ENCODE peak calls at places on chromosomes 6 and 20, in nine cellular contexts. R, F, W, I, T, X, O, D and J are unnamed samples.

GRCh38 chr20:36153754-36154695 is 515 bp upstream of the EPB41L1 start:
- DNase-seq in R (peak; percentile 82), F (peak; percentile 75), W (peak; percentile 85), I (peak; percentile 81), T (peak; percentile 69), X (no peak), O (peak; percentile 96), D (no peak), J (no peak)

GRCh38 chr6:50467931-50468330 is 245.4 kb upstream of the TFAP2D start:
- DNase-seq in R (no peak), F (no peak), W (no peak), I (no peak), T (no peak), X (no peak), O (no peak), D (no peak), J (no peak)

GRCh38 chr6:163768905-163769304 is 354.4 kb downstream of the QKI start:
- DNase-seq in R (no peak), F (no peak), W (no peak), I (no peak), T (no peak), X (no peak), O (no peak), D (no peak), J (no peak)

GRCh38 chr6:74269601-74269860 is 573.5 kb downstream of the CD109 start:
- DNase-seq in R (no peak), F (no peak), W (no peak), I (no peak), T (no peak), X (no peak), O (no peak), D (no peak), J (no peak)

GRCh38 chr6:113909224-113909856 is 52.2 kb downstream of the MARCKS start:
- DNase-seq in R (no peak), F (peak; percentile 68), W (no peak), I (no peak), T (no peak), X (peak; percentile 70), O (no peak), D (no peak), J (peak; percentile 84)

GRCh38 chr6:31767096-31767645 is 4.7 kb downstream of the SAPCD1 start:
- DNase-seq in R (no peak), F (no peak), W (no peak), I (no peak), T (no peak), X (no peak), O (no peak), D (no peak), J (no peak)

GRCh38 chr6:109465772-109466171 is 10.2 kb upstream of the MICAL1 start:
- DNase-seq in R (no peak), F (no peak), W (no peak), I (no peak), T (no peak), X (no peak), O (no peak), D (no peak), J (no peak)

GRCh38 chr6:149190228-149190831 is 127.2 kb upstream of the TAB2 start:
- DNase-seq in R (peak; percentile 63), F (peak; percentile 23), W (no peak), I (peak; percentile 24), T (no peak), X (no peak), O (no peak), D (peak; percentile 25), J (peak; percentile 85)

GRCh38 chr6:98653171-98653570 is 181.2 kb upstream of the POU3F2 start:
- DNase-seq in R (no peak), F (no peak), W (no peak), I (no peak), T (no peak), X (no peak), O (no peak), D (no peak), J (no peak)

GRCh38 chr6:152261179-152261578 is 376.0 kb downstream of the SYNE1 start:
- DNase-seq in R (no peak), F (no peak), W (no peak), I (no peak), T (no peak), X (no peak), O (no peak), D (no peak), J (no peak)

GRCh38 chr6:36443951-36444428 is 1.2 kb downstream of the KCTD20 start:
- DNase-seq in R (no peak), F (peak; percentile 30), W (no peak), I (no peak), T (no peak), X (no peak), O (no peak), D (no peak), J (peak; percentile 61)

DNA sequence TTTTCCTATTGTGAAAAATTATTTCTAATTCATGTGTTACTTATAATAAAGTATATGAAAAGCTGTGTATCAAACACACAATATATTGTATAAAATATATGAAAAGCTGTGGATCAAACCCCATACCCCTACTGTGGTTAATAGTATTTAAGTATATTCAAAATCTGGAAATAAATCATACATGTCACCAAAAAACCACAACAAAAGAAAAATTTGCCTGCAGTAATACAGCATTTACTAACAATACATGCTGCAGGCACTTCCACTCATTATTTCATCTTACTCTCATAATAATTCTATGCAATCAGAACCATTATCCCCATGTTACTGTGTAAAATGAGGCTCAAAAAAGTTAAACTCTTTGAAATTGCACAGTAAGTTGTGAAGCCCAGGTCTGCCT is 61.9 kb downstream of the FAM217A start:
- DNase-seq in R (no peak), F (no peak), W (no peak), I (no peak), T (no peak), X (no peak), O (no peak), D (no peak), J (peak; percentile 66)
- H3K4me3 ChIP-seq in R (no peak overlapping the region), F (peak overlapping the region; percentile 92), W (no peak overlapping the region), I (no peak overlapping the region), T (no peak overlapping the region), X (peak overlapping the region; percentile 66), O (peak overlapping the region; percentile 5), D (peak overlapping the region; percentile 77), J (peak overlapping the region; percentile 75)

GRCh38 chr20:24064092-24064491 is 75.5 kb upstream of the GGTLC1 start:
- DNase-seq in R (no peak), F (no peak), W (no peak), I (no peak), T (no peak), X (no peak), O (no peak), D (no peak), J (no peak)

GRCh38 chr20:24064915-24065314 is 76.3 kb upstream of the GGTLC1 start:
- DNase-seq in R (no peak), F (no peak), W (no peak), I (no peak), T (no peak), X (no peak), O (no peak), D (no peak), J (no peak)

GRCh38 chr20:24063100-24063499 is 74.5 kb upstream of the GGTLC1 start:
- DNase-seq in R (no peak), F (no peak), W (no peak), I (no peak), T (no peak), X (no peak), O (no peak), D (no peak), J (no peak)

GRCh38 chr20:24070679-24071078 is 82.1 kb upstream of the GGTLC1 start:
- DNase-seq in R (no peak), F (no peak), W (no peak), I (no peak), T (no peak), X (no peak), O (no peak), D (no peak), J (no peak)

GRCh38 chr20:24066075-24066700 is 77.6 kb upstream of the GGTLC1 start:
- DNase-seq in R (no peak), F (no peak), W (no peak), I (no peak), T (no peak), X (no peak), O (no peak), D (no peak), J (no peak)
- H3K4me3 ChIP-seq in R (no peak overlapping the region), F (no peak overlapping the region), W (no peak overlapping the region), I (no peak overlapping the region), T (no peak overlapping the region), X (no peak overlapping the region), O (no peak overlapping the region), D (peak overlapping the region; percentile 7), J (no peak overlapping the region)

DNA sequence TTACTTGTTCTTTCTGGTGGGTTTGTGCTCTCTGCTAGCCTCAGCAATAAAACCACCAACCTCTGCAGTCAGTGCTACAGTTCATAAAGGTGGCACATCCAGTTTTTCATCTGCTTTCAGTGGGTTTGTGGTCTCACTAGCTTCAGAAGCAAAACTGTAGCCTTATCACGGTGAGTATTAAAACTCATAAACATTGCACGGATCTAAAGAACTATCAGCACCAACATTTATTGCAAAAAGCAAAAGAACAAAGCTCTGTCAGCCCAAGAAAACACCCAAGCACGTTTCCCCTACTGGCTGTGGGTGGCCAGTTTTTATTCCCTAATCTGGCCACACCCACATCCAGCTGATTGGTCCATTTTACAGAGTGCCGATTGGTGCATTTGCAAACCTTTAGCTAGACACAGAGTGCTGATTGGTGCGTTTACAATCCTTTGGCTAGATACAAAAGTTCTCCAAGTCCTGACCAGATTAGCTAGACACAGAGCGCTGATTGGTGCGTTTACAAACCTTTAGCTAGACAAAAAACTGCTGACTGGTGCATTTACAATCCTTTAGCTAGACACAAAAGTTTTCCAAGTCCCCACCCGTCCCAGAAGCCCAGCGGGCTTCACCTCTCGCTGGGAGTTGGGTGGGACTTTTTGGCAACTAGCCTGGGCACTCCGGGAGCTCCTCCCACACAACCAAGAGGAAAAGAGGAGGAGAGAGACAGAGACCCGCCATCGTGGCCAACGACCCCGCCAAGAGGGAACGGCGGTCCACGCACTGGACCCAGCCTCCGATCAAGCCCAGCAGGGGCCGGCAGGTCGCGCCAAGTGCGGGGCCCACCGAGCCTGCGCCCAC is 3.3 kb upstream of the TMEM14C start:
- DNase-seq in R (peak; percentile 65), F (no peak), W (peak; percentile 31), I (no peak), T (peak; percentile 47), X (no peak), O (no peak), D (no peak), J (peak; percentile 54)
- H3K4me3 ChIP-seq in R (peak overlapping the region; percentile 64), F (peak overlapping the region; percentile 82), W (peak overlapping the region; percentile 43), I (peak overlapping the region; percentile 39), T (peak overlapping the region; percentile 44), X (no peak overlapping the region), O (peak overlapping the region; percentile 23), D (peak overlapping the region; percentile 63), J (peak overlapping the region; percentile 57)

DNA sequence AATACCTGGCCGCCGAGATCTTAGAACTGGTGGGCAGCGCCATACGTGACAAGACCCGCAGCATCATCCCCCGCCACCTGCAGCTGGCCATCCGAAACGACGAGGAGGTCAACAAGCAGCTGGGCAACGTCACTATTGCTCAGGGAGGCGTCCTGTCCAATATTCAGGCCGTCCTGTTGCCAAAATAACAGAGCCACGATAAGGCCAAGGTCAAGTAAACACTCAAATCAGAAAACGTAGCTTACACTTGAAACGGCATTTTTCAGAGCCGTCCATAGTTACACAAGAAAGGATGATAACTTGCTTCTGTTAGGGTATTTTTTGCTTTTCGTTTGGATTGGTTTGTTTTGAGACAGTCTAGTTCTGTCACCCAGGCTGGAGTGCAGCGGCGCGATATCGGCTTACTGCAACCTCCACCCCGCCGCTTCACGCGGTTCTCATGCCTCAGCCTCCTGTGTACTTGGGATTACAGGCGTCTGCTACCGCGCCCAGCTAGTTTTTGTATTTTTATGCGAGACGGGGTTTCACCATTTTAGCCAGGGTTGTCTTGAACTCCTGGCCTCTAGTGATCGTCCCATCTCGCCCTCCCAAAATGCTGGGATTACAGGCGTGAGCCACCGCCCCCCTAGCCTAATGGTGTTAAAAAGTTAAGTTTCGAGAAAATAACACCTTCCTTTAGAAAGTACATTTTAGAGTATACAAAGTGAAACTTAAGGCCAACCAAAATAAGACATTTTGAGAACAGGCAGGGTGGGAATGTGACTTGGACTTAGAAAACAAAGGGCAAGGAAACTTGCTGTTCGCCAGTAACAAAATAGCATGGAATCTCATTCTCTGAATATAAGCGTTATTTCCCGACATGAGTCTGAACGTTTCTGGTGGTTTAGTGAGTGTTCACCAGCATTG is 42.8 kb upstream of the HFE start:
- DNase-seq in R (peak; percentile 78), F (no peak), W (peak; percentile 33), I (no peak), T (no peak), X (no peak), O (no peak), D (peak; percentile 34), J (no peak)
- H3K4me3 ChIP-seq in R (peak overlapping the region; percentile 6), F (peak overlapping the region; percentile 82), W (peak overlapping the region; percentile 56), I (peak overlapping the region; percentile 44), T (peak overlapping the region; percentile 29), X (peak overlapping the region; percentile 52), O (peak overlapping the region; percentile 74), D (peak overlapping the region; percentile 52), J (peak overlapping the region; percentile 24)